ENCODE peak calls at places on chromosome 6, in ten cellular contexts. P is upper lobe of right lung; U is heart left ventricle; G is RCC 7860; B is AG08395; W is midbrain; C is tibial artery; E is head of caudate nucleus; M is GM04503; S is activated CD4-positive, alpha-beta T cell treated with anti-CD3 and anti-CD28 coated beads, Interleukin-2, amount 10 ng/mL, durations not matched to agents 7 days and 5 days. Y is an unnamed sample.

GRCh38 chr6:158654960-158655485 is 5.2 kb downstream of the SYTL3 start:
- DNase-seq in M (peak), P (peak), W (no peak), B (peak), E (no peak), C (peak), U (no peak), G (peak), S (no peak), Y (no peak)

GRCh38 chr6:170029416-170030283 is 261.2 kb downstream of the DLL1 start:
- DNase-seq in M (no peak), P (peak), G (no peak), W (no peak), B (no peak), S (no peak), U (no peak), C (peak), E (no peak), Y (peak)

GRCh38 chr6:24780206-24780605 is 5.5 kb downstream of the GMNN start:
- DNase-seq in M (no peak), S (no peak), W (no peak), G (peak), B (no peak), E (no peak), P (no peak), U (no peak), C (no peak), Y (no peak)

GRCh38 chr6:2959909-2960719 is 11.3 kb downstream of the SERPINB6 start:
- DNase-seq in M (peak), W (no peak), C (no peak), B (peak), P (no peak), U (no peak), G (peak), E (peak), S (no peak), Y (no peak)

GRCh38 chr6:115759051-115759450 is 301.6 kb downstream of the FRK start:
- DNase-seq in S (no peak), U (no peak), C (no peak), W (no peak), B (no peak), G (no peak), M (no peak), E (no peak), P (no peak), Y (no peak)

GRCh38 chr6:156807795-156808194 is 30.6 kb downstream of the ARID1B start:
- DNase-seq in E (no peak), C (no peak), P (no peak), M (no peak), G (no peak), W (peak), B (no peak), S (no peak), U (no peak), Y (no peak)

GRCh38 chr6:127737009-127737486 is 160.1 kb downstream of the C6orf58 start:
- DNase-seq in P (no peak), U (peak), B (peak), S (peak), M (peak), G (peak), E (peak), W (peak), C (no peak), Y (no peak)

GRCh38 chr6:134822920-134823430 is 126.9 kb downstream of the ALDH8A1 start:
- DNase-seq in U (peak), C (no peak), M (peak), S (peak), G (peak), W (peak), P (peak), B (peak), E (peak), Y (no peak)

GRCh38 chr6:30678964-30679726 is 6.3 kb upstream of the DHX16 start:
- DNase-seq in W (peak), M (no peak), P (peak), G (peak), C (peak), U (peak), E (peak), S (peak), B (peak), Y (peak)

GRCh38 chr6:129031051-129031599 is 148.2 kb downstream of the LAMA2 start:
- DNase-seq in C (no peak), B (peak), U (no peak), M (peak), G (no peak), P (no peak), S (no peak), E (no peak), W (no peak), Y (no peak)

GRCh38 chr6:159842035-159842434 is 42.0 kb downstream of the PNLDC1 start:
- DNase-seq in S (no peak), P (no peak), U (no peak), M (no peak), E (no peak), G (peak), C (no peak), W (no peak), B (no peak), Y (no peak)

Y was measured in sciatic nerve.